ENCODE peak calls at places on chromosomes 3 and 15, in eight cellular contexts. Q is hepatocyte, R is breast epithelium, F is A549, L is brain microvascular endothelial cell, T is uterus, W is astrocyte, H is stomach. O is an unnamed sample.

GRCh38 chr15:45638641-45639040 is 3.8 kb downstream of the SQOR start:
- DNase-seq in Q (no peak), R (no peak), F (no peak), L (no peak), T (no peak), W (no peak), H (no peak), O (no peak)

GRCh38 chr15:88628018-88628673 is 7.0 kb downstream of the AEN start:
- DNase-seq in Q (no peak), R (no peak), F (no peak), L (no peak), T (no peak), W (no peak), H (no peak), O (no peak)

GRCh38 chr3:10551821-10552630 is 46.6 kb upstream of the ATP2B2 start:
- DNase-seq in Q (no peak), R (peak), F (peak), L (peak), T (no peak), W (peak), H (no peak), O (peak)

GRCh38 chr3:119580148-119580760 is 962 bp downstream of the ADPRH start:
- DNase-seq in Q (peak), R (no peak), F (peak), L (peak), T (peak), W (no peak), H (no peak), O (no peak)

GRCh38 chr3:44016818-44017217 is 224.9 kb upstream of the TOPAZ1 start:
- DNase-seq in Q (no peak), R (no peak), F (no peak), L (no peak), T (no peak), W (no peak), H (no peak), O (no peak)

GRCh38 chr3:13057641-13058040 is 15.6 kb downstream of the IQSEC1 start:
- DNase-seq in Q (no peak), R (peak), F (no peak), L (no peak), T (no peak), W (no peak), H (no peak), O (no peak)

GRCh38 chr3:166177130-166177529 is 339.9 kb upstream of the BCHE start:
- DNase-seq in Q (no peak), R (no peak), F (no peak), L (no peak), T (no peak), W (peak), H (no peak), O (no peak)

GRCh38 chr15:69909719-69910444 is 187.8 kb downstream of the TLE3 start:
- DNase-seq in Q (no peak), R (no peak), F (no peak), L (no peak), T (no peak), W (no peak), H (no peak), O (no peak)

GRCh38 chr15:73564255-73564654 is 68.9 kb downstream of the NPTN start:
- DNase-seq in Q (peak), R (peak), F (no peak), L (peak), T (no peak), W (peak), H (no peak), O (no peak)

GRCh38 chr3:190261740-190262139 is 60.5 kb downstream of the CLDN1 start:
- DNase-seq in Q (no peak), R (no peak), F (no peak), L (no peak), T (no peak), W (peak), H (no peak), O (no peak)

GRCh38 chr3:63141-63845 is 133.3 kb upstream of the CHL1 start:
- DNase-seq in Q (peak), R (peak), F (no peak), L (no peak), T (no peak), W (peak), H (no peak), O (no peak)

GRCh38 chr3:119810018-119810435 is 28.1 kb downstream of the NR1I2 start:
- DNase-seq in Q (peak), R (peak), F (no peak), L (peak), T (no peak), W (peak), H (peak), O (peak)

GRCh38 chr3:152281032-152281713 is 12.4 kb downstream of the MBNL1 start:
- DNase-seq in Q (no peak), R (no peak), F (no peak), L (no peak), T (no peak), W (peak), H (no peak), O (no peak)

GRCh38 chr15:81292516-81293001 is 31.4 kb downstream of the STARD5 start:
- DNase-seq in Q (no peak), R (no peak), F (no peak), L (no peak), T (no peak), W (no peak), H (no peak), O (no peak)

GRCh38 chr3:41418961-41419691 is 219.8 kb downstream of the CTNNB1 start:
- DNase-seq in Q (no peak), R (no peak), F (peak), L (peak), T (no peak), W (peak), H (no peak), O (no peak)

GRCh38 chr15:63908986-63909385 is 75.2 kb upstream of the HERC1 start:
- DNase-seq in Q (no peak), R (peak), F (no peak), L (no peak), T (no peak), W (peak), H (no peak), O (no peak)

GRCh38 chr3:177817746-177818145 is 620.5 kb upstream of the TBL1XR1 start:
- DNase-seq in Q (no peak), R (no peak), F (no peak), L (no peak), T (no peak), W (no peak), H (no peak), O (no peak)

GRCh38 chr15:61659571-61660190 is 400.6 kb downstream of the VPS13C start:
- DNase-seq in Q (no peak), R (no peak), F (no peak), L (peak), T (no peak), W (no peak), H (no peak), O (no peak)

GRCh38 chr3:162376761-162377160 is 880.2 kb downstream of the OTOL1 start:
- DNase-seq in Q (no peak), R (no peak), F (no peak), L (no peak), T (no peak), W (peak), H (no peak), O (no peak)

GRCh38 chr3:126349611-126350501 is 7.4 kb downstream of the KLF15 start:
- DNase-seq in Q (no peak), R (no peak), F (no peak), L (no peak), T (peak), W (no peak), H (peak), O (peak)

GRCh38 chr3:126352476-126353454 is 4.4 kb downstream of the KLF15 start:
- DNase-seq in Q (no peak), R (no peak), F (no peak), L (peak), T (peak), W (no peak), H (no peak), O (peak)

GRCh38 chr3:126351771-126352475 is 5.3 kb downstream of the KLF15 start:
- DNase-seq in Q (no peak), R (no peak), F (no peak), L (no peak), T (peak), W (no peak), H (no peak), O (peak)

GRCh38 chr3:126350502-126351085 is 6.6 kb downstream of the KLF15 start:
- DNase-seq in Q (no peak), R (no peak), F (no peak), L (no peak), T (peak), W (no peak), H (no peak), O (peak)

DNA sequence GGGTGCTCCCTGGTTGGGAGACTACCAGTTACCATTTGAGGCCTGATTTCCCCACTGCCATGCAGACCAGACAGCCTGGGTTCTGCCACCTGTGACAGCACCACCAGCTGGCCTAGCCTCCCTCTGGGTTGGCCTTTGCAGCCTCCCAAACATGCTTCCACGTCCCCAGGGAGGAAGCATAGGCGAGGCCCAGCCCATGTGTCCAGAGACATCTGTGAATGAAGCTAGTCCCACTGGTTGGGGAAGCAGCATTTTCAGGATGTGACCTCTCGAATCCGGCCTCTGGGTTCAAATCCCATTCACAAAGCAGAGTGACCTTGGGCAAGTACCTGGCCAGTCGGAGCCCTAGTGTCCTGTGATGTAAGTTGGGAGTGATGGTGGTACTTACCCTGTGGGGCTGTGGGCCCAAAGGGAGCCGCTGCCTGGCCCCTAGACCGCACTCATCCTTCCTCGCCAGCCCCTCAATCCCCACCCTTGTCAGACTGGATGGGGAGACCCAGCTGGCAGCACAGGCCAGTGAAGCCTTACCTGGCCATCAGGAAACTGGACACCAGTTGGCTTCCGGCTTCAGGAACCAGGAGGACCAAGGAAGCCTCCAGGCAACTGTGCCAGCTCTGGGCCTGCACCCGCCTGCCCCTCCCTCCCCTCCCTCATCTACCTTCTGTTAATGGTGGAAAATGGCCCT is 6.0 kb downstream of the KLF15 start:
- DNase-seq in Q (no peak), R (no peak), F (no peak), L (no peak), T (peak), W (no peak), H (no peak), O (peak)
- H3K4me3 ChIP-seq in Q (no peak), R (no peak), F (no peak), L (no peak), T (no peak), W (no peak), H (no peak), O (no peak)

GRCh38 chr3:168250415-168250861 is 154.7 kb upstream of the GOLIM4 start:
- DNase-seq in Q (no peak), R (no peak), F (no peak), L (peak), T (no peak), W (peak), H (no peak), O (peak)

GRCh38 chr3:168249048-168249538 is 153.4 kb upstream of the GOLIM4 start:
- DNase-seq in Q (no peak), R (no peak), F (peak), L (peak), T (no peak), W (peak), H (no peak), O (no peak)

GRCh38 chr3:168251371-168251770 is 155.6 kb upstream of the GOLIM4 start:
- DNase-seq in Q (no peak), R (no peak), F (no peak), L (no peak), T (no peak), W (no peak), H (no peak), O (no peak)

GRCh38 chr3:168248383-168249047 is 152.8 kb upstream of the GOLIM4 start:
- DNase-seq in Q (peak), R (no peak), F (peak), L (peak), T (no peak), W (peak), H (peak), O (no peak)

DNA sequence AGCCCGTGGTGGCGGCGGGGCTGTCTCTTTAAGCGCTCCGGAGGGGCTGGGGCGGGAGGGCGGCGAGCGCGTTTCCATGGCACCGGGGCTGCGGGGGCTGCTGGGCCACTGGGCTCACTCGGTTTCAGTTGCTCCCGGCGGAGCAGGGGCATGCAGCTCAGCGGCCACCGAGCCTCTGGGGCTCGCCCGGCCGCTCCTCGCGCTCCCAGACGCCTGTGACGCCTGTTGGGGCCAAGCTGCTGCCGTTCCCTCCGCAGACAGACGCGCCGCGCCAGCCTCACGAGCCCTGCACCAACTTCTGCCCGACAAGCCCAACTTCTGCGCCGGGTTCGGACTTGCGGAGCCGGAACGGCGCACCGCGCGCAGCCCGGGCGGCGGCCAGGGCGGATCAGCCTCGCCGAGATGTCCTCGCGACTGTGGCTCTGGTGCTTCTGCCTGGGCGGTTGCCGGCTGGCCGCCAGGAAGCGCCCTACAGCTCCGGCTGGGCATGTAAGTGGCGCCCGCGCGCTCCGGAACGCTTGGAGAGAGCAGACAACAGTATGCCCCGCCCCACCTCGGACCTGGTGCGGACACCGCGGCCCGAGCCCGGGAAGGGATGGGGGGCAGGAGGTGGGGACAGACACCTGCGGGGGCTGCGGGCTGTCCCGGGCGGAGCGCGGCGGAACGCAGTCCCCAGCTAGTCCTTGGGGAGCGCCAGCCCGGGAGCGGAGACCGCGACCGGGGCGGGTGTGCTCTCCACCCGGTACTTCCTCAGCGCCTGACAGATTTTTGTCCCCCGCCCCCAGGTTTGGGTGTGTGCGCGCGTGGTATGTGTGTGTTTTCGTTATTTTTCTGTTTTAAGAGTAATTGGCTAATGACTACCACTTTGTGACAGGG is 154.1 kb upstream of the GOLIM4 start:
- DNase-seq in Q (peak), R (peak), F (peak), L (peak), T (peak), W (peak), H (peak), O (peak)
- TF ChIP-seq CTCF in Q (peak), R (no peak), F (peak), L (peak), T (no peak), W (no peak), H (no peak), O (peak)

GRCh38 chr3:52221141-52221562 is 4.3 kb downstream of the TLR9 start:
- DNase-seq in Q (no peak), R (no peak), F (no peak), L (no peak), T (no peak), W (no peak), H (no peak), O (no peak)
- H3K27ac ChIP-seq in Q (no peak), R (peak), F (no peak), L (no peak), T (no peak), W (no peak), H (no peak), O (no peak)

GRCh38 chr3:114308830-114309229 is 15.0 kb downstream of the TIGIT start:
- DNase-seq in Q (no peak), R (no peak), F (no peak), L (no peak), T (no peak), W (no peak), H (no peak), O (no peak)
- H3K4me3 ChIP-seq in Q (no peak), R (no peak), F (no peak), L (no peak), T (no peak), W (no peak), H (no peak), O (no peak)

DNA sequence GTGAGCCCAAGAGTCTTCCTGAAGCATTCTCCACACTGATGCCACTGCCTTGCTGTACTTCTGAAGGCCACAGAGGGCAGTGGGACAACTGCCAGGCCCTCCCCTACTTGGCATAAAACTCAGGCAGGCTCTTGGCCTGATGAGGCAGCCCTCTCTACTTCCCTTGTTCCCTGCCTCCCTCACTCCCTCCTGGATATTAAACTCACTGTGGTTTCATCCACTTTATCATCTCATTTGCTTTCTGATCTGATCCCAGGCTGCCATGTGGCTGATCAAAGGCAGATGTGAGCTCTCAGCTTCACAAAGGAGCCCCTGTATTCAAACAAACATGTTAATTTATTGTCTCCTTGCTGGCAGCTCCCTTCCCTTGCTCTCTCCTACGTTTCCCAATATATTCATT is 533.5 kb downstream of the IGSF11 start:
- DNase-seq in Q (peak), R (peak), F (peak), L (no peak), T (no peak), W (peak), H (peak), O (no peak)
- TF ChIP-seq CTCF in Q (no peak), R (no peak), F (no peak), L (no peak), T (no peak), W (no peak), H (no peak), O (no peak)

GRCh38 chr3:129507181-129507831 is 21.1 kb upstream of the RHO start:
- DNase-seq in Q (no peak), R (no peak), F (no peak), L (no peak), T (peak), W (no peak), H (no peak), O (peak)
- H3K27ac ChIP-seq in Q (no peak), R (peak), F (no peak), L (no peak), T (no peak), W (no peak), H (no peak), O (peak)

O was measured in dorsolateral prefrontal cortex.